ENCODE peak calls at places on chromosomes 12 and 14, in nine cellular contexts. F, J, L, E, O, H, B, K and S are unnamed samples.

GRCh38 chr14:100078997-100079561 is 13.9 kb downstream of the EVL start:
- DNase-seq in F (no peak), J (peak; percentile 92), L (no peak), E (no peak), O (peak; percentile 58), H (peak; percentile 62), B (peak; percentile 72), K (no peak), S (no peak)

GRCh38 chr12:104734541-104735075 is 223.5 kb downstream of the SLC41A2 start:
- DNase-seq in F (no peak), J (no peak), L (no peak), E (no peak), O (no peak), H (no peak), B (no peak), K (no peak), S (no peak)

GRCh38 chr12:21774358-21775129 is at the start of gene KCNJ8:
- DNase-seq in F (peak; percentile 95), J (no peak), L (peak; percentile 73), E (peak; percentile 87), O (peak; percentile 88), H (peak; percentile 36), B (peak; percentile 50), K (no peak), S (peak; percentile 94)

GRCh38 chr12:101407054-101407437 is 526 bp downstream of the ARL1 start:
- DNase-seq in F (no peak), J (no peak), L (no peak), E (no peak), O (no peak), H (no peak), B (no peak), K (peak; percentile 43), S (no peak)

GRCh38 chr14:65976771-65977170 is 509.4 kb upstream of the CCDC196 start:
- DNase-seq in F (no peak), J (no peak), L (no peak), E (no peak), O (no peak), H (no peak), B (no peak), K (no peak), S (no peak)

GRCh38 chr14:100644784-100645183 is 57.6 kb upstream of the BEGAIN start:
- DNase-seq in F (no peak), J (no peak), L (no peak), E (no peak), O (no peak), H (no peak), B (no peak), K (no peak), S (no peak)

GRCh38 chr14:74697543-74697942 is 15.3 kb downstream of the AREL1 start:
- DNase-seq in F (no peak), J (no peak), L (no peak), E (no peak), O (no peak), H (no peak), B (peak; percentile 94), K (no peak), S (no peak)

GRCh38 chr14:85531594-85532391 is 1.8 kb downstream of the FLRT2 start:
- DNase-seq in F (peak; percentile 63), J (no peak), L (peak; percentile 49), E (peak; percentile 80), O (peak; percentile 70), H (no peak), B (peak; percentile 80), K (no peak), S (peak; percentile 76)

GRCh38 chr12:70365648-70366518 is at the start of gene KCNMB4:
- DNase-seq in F (peak; percentile 70), J (peak; percentile 76), L (peak; percentile 86), E (peak; percentile 89), O (peak; percentile 88), H (peak; percentile 59), B (peak; percentile 10), K (peak; percentile 82), S (peak; percentile 77)

GRCh38 chr14:31319701-31320100 is 100.6 kb downstream of the HEATR5A start:
- DNase-seq in F (no peak), J (no peak), L (no peak), E (no peak), O (no peak), H (no peak), B (no peak), K (no peak), S (no peak)

GRCh38 chr14:41285193-41285748 is 321.4 kb upstream of the LRFN5 start:
- DNase-seq in F (peak; percentile 19), J (no peak), L (peak; percentile 57), E (no peak), O (no peak), H (no peak), B (peak; percentile 1), K (peak; percentile 12), S (peak; percentile 21)

GRCh38 chr12:107328442-107329133 is 235.2 kb upstream of the CRY1 start:
- DNase-seq in F (no peak), J (no peak), L (no peak), E (no peak), O (peak; percentile 9), H (no peak), B (peak; percentile 48), K (no peak), S (no peak)

GRCh38 chr14:59455411-59455810 is 9.8 kb downstream of the GPR135 start:
- DNase-seq in F (no peak), J (no peak), L (no peak), E (no peak), O (no peak), H (no peak), B (peak; percentile 72), K (no peak), S (no peak)

GRCh38 chr12:19846561-19846960 is 407.3 kb downstream of the AEBP2 start:
- DNase-seq in F (no peak), J (no peak), L (no peak), E (no peak), O (no peak), H (no peak), B (peak; percentile 69), K (no peak), S (no peak)

GRCh38 chr14:74973003-74973614 is 17.7 kb upstream of the PGF start:
- DNase-seq in F (peak; percentile 83), J (peak; percentile 16), L (no peak), E (peak; percentile 85), O (no peak), H (peak; percentile 28), B (peak; percentile 44), K (peak; percentile 62), S (peak; percentile 70)

GRCh38 chr14:39232554-39233415 is 930 bp upstream of the MIA2 start:
- DNase-seq in F (no peak), J (no peak), L (no peak), E (no peak), O (no peak), H (no peak), B (peak; percentile 78), K (no peak), S (no peak)

DNA sequence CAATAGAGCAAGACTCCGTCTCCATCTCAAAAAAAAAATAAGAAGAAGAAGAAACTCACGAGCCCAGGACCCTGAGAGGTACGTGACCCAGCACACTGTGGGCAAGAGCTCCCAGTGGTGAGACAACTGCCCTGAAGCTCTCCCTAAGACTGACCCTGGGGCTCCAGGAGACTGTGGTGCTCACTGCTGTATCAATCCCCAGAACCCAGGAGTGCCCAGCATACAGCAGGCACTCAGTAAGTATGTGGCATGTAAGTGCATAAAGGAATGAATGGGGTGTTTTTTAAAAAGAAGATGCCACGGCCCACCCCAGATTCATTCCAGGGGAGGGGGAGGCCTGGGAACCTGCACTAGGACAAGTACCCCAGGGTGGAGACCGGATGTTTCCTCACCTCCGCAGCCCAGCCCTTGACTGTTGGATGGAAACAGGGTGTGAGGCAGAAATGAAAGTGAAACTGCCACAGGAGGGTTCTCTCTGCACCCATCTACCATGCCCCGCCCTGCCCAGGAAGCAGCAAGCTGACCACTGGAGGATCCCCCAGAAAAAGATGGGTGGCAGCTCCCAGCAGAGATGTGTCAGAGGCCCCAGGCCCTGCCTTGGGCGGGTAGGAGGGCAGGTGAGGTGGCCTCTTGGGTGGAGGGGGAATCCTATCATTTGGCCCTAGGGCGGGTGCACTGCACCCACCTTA is 12.2 kb downstream of the ITPK1 start:
- DNase-seq in F (no peak), J (peak; percentile 64), L (no peak), E (peak; percentile 87), O (no peak), H (peak; percentile 83), B (no peak), K (peak; percentile 71), S (no peak)
- H3K4me3 ChIP-seq in F (no peak overlapping the region), J (peak overlapping the region; percentile 69), L (no peak overlapping the region), E (peak overlapping the region; percentile 25), O (no peak overlapping the region), H (peak overlapping the region; percentile 5), B (no peak overlapping the region), K (peak overlapping the region; percentile 39), S (no peak overlapping the region)

DNA sequence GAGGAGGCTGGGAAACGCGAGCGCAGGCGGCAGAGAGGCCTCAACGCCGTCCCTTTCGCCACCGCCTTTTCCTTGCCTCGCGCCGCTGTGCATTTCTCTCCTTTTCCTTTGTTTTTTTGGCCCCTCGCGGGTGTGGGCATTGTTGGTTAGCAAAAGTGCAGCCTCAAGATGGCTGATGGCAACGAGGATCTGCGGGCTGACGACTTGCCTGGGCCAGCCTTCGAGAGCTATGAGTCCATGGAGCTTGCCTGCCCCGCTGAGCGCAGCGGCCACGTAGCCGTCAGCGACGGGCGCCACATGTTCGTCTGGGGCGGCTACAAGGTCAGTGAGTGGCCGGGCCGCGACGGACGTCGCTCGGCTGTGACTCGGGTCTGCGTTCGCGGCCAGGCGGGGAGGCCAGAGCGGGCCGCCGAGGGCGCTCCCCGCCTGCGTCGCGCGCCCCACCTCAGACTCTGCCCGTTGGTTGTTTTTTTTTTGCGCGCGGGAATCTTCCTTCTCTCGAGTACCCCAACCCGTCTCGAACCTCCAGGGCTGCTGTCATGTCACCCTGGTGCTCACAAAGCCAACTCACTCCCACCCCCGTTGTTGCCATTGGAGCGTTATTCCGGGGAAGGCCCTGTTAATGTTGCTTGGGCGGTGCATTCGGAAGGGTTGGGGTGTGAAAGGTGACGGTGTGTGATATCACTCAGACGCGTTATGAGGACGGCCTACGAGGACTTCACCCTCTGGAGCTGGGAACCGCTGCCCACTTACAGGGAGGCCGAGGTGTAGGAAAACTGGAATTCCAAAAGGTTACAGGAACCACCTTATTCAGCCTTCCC is 558 bp downstream of the KLHDC2 start:
- DNase-seq in F (peak; percentile 59), J (peak; percentile 70), L (peak; percentile 41), E (peak; percentile 89), O (peak; percentile 49), H (peak; percentile 81), B (peak; percentile 66), K (peak; percentile 62), S (peak; percentile 79)
- H3K27ac ChIP-seq in F (peak overlapping the region; percentile 99), J (peak overlapping the region; percentile 98), L (peak overlapping the region; percentile 84), E (peak overlapping the region; percentile 94), O (peak overlapping the region; percentile 94), H (peak overlapping the region; percentile 98), B (peak overlapping the region; percentile 85), K (peak overlapping the region; percentile 78), S (peak overlapping the region; percentile 94)

DNA sequence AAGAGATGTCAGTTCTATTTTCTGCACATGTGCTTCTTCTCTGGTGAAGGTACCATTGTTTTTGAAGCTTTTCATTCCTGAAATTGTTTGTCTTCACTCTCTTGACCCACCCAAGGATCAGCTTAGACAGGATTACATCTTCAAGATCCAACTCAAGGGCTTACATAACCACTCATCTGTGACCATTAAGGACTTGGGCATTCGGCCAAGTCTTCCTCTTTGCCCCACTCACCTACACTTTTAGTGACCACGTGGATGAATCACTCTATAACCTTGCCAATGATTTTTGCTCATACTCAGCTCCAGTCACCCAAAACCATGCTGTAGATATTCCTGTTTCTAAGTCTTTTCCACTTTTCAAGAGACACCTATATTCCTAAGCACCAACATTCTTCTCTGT is 36.5 kb upstream of the SSTR1 start:
- DNase-seq in F (no peak), J (no peak), L (no peak), E (no peak), O (peak; percentile 29), H (no peak), B (peak; percentile 33), K (no peak), S (no peak)
- H3K4me3 ChIP-seq in F (no peak overlapping the region), J (no peak overlapping the region), L (no peak overlapping the region), E (no peak overlapping the region), O (no peak overlapping the region), H (no peak overlapping the region), B (no peak overlapping the region), K (no peak overlapping the region), S (no peak overlapping the region)

GRCh38 chr12:4282892-4283511 is 9.4 kb downstream of the CCND2 start:
- DNase-seq in F (no peak), J (no peak), L (no peak), E (no peak), O (no peak), H (no peak), B (no peak), K (no peak), S (no peak)
- H3K27ac ChIP-seq in F (no peak overlapping the region), J (no peak overlapping the region), L (no peak overlapping the region), E (no peak overlapping the region), O (no peak overlapping the region), H (peak overlapping the region; percentile 1), B (no peak overlapping the region), K (no peak overlapping the region), S (no peak overlapping the region)